ENCODE peak calls at places on chromosomes 16 and 17, in seven cellular contexts. L, G, K, J, Y, R and W are unnamed samples.

GRCh38 chr16:65760874-65761273 is 605.6 kb upstream of the CDH5 start:
- DNase-seq in Y (no peak), K (no peak), G (no peak), J (no peak), L (no peak), R (no peak), W (no peak)

GRCh38 chr16:21184834-21185233 is 26.4 kb downstream of the LDAF1 start:
- DNase-seq in J (no peak), L (no peak), G (no peak), R (no peak), K (peak), Y (no peak), W (peak)

GRCh38 chr17:65198653-65199382 is 61.6 kb downstream of the RGS9 start:
- DNase-seq in Y (peak), L (no peak), K (no peak), R (no peak), G (no peak), J (no peak), W (peak)

GRCh38 chr17:40110026-40110425 is 9.6 kb upstream of the NR1D1 start:
- DNase-seq in R (no peak), L (no peak), J (no peak), G (no peak), Y (no peak), K (no peak), W (no peak)

GRCh38 chr16:69890114-69890890 is 60.8 kb upstream of the CLEC18A start:
- DNase-seq in J (peak), R (peak), L (no peak), G (peak), Y (no peak), K (no peak), W (no peak)

GRCh38 chr17:75088902-75089417 is 1.2 kb downstream of the SLC16A5 start:
- DNase-seq in Y (peak), L (no peak), K (no peak), G (no peak), R (peak), J (no peak), W (peak)

GRCh38 chr16:69017036-69017783 is 88.2 kb upstream of the HAS3 start:
- DNase-seq in L (no peak), K (no peak), J (no peak), G (no peak), Y (no peak), R (no peak), W (no peak)

GRCh38 chr16:59543641-59544040 is 809.5 kb upstream of the GOT2 start:
- DNase-seq in G (no peak), Y (no peak), K (no peak), J (no peak), L (no peak), R (no peak), W (peak)

GRCh38 chr17:7888184-7888920 is at the start of gene CHD3:
- DNase-seq in K (peak), J (no peak), Y (no peak), R (peak), L (peak), G (no peak), W (peak)

GRCh38 chr17:32824334-32824733 is 52.6 kb downstream of the MYO1D start:
- DNase-seq in R (no peak), Y (no peak), K (no peak), G (no peak), J (no peak), L (no peak), W (no peak)

GRCh38 chr17:73231363-73231762 is 30.3 kb downstream of the CPSF4L start:
- DNase-seq in R (no peak), K (no peak), G (no peak), Y (no peak), J (no peak), L (no peak), W (no peak)

GRCh38 chr16:57239089-57239488 is 6.0 kb upstream of the ARL2BP start:
- DNase-seq in G (no peak), L (no peak), J (no peak), R (no peak), K (no peak), Y (no peak), W (no peak)